ENCODE peak calls at places on chromosomes 1 and 21, in seven cellular contexts. U is DND-41; Y is GM20000; B is midbrain; F is AG04450; E is activated CD8-positive, alpha-beta memory T cell treated with anti-CD3 and anti-CD28 coated beads, Interleukin-2, amount 10 ng/mL, durations not matched to agents 7 days and 5 days; D is glutamatergic neuron. H is an unnamed sample.

GRCh38 chr1:164446020-164446419 is 113.0 kb upstream of the PBX1 start:
- DNase-seq in U (no peak), Y (no peak), B (no peak), F (no peak), E (no peak), D (no peak), H (no peak)

GRCh38 chr1:98870959-98871903 is 133.4 kb downstream of the PLPPR5 start:
- DNase-seq in U (peak), Y (peak), B (peak), F (no peak), E (peak), D (no peak), H (peak)

GRCh38 chr1:186985889-186986491 is 157.2 kb downstream of the PLA2G4A start:
- DNase-seq in U (no peak), Y (peak), B (peak), F (peak), E (no peak), D (no peak), H (peak)

GRCh38 chr21:33856893-33857527 is 58.6 kb downstream of the ATP5PO start:
- DNase-seq in U (no peak), Y (no peak), B (no peak), F (no peak), E (no peak), D (no peak), H (no peak)

GRCh38 chr1:111481387-111482221 is 7.8 kb downstream of the C1orf162 start:
- DNase-seq in U (peak), Y (peak), B (peak), F (peak), E (peak), D (peak), H (peak)

GRCh38 chr1:40185951-40186864 is 25.0 kb downstream of the RLF start:
- DNase-seq in U (no peak), Y (peak), B (no peak), F (no peak), E (peak), D (no peak), H (peak)

GRCh38 chr1:245888809-245889208 is 618.3 kb downstream of the SMYD3 start:
- DNase-seq in U (no peak), Y (peak), B (no peak), F (no peak), E (no peak), D (no peak), H (no peak)

GRCh38 chr1:62198781-62199125 is 4.1 kb downstream of the L1TD1 start:
- DNase-seq in U (no peak), Y (no peak), B (no peak), F (no peak), E (no peak), D (no peak), H (no peak)

GRCh38 chr21:42124826-42125570 is 53.9 kb downstream of the UMODL1 start:
- DNase-seq in U (no peak), Y (no peak), B (no peak), F (no peak), E (no peak), D (no peak), H (no peak)

GRCh38 chr1:30618335-30618747 is 105.0 kb downstream of the MATN1 start:
- DNase-seq in U (no peak), Y (no peak), B (no peak), F (no peak), E (no peak), D (no peak), H (no peak)

GRCh38 chr1:41758490-41758889 is 160.2 kb downstream of the HIVEP3 start:
- DNase-seq in U (no peak), Y (no peak), B (no peak), F (no peak), E (no peak), D (no peak), H (no peak)

GRCh38 chr1:243844186-243844585 is 5.9 kb downstream of the AKT3 start:
- DNase-seq in U (no peak), Y (no peak), B (no peak), F (no peak), E (no peak), D (no peak), H (no peak)

GRCh38 chr1:229217716-229218115 is 53.2 kb upstream of the RAB4A start:
- DNase-seq in U (no peak), Y (no peak), B (no peak), F (no peak), E (no peak), D (no peak), H (no peak)

GRCh38 chr1:211606914-211607751 is 28.2 kb upstream of the SLC30A1 start:
- DNase-seq in U (no peak), Y (peak), B (peak), F (no peak), E (no peak), D (no peak), H (peak)

GRCh38 chr1:193462629-193463320 is 276.4 kb upstream of the B3GALT2 start:
- DNase-seq in U (no peak), Y (no peak), B (peak), F (no peak), E (no peak), D (no peak), H (no peak)

H was measured in Ammon's horn.